ENCODE peak calls at places on chromosomes 13 and 19, in four cellular contexts. One of them, this sample, is unnamed.

GRCh38 chr19:49559928-49560327 is 20.4 kb downstream of the NOSIP start:
- DNase-seq in SK-N-SH: no peak
- DNase-seq in GM12878: no peak
- DNase-seq in K562: no peak
- DNase-seq in this sample: no peak

GRCh38 chr19:29845576-29846176 is 33.9 kb downstream of the CCNE1 start:
- DNase-seq in SK-N-SH: peak; percentile 63
- DNase-seq in GM12878: no peak
- DNase-seq in K562: peak; percentile 40
- DNase-seq in this sample: no peak

GRCh38 chr19:28556371-28556770 is 656.6 kb downstream of the UQCRFS1 start:
- DNase-seq in SK-N-SH: no peak
- DNase-seq in GM12878: no peak
- DNase-seq in K562: no peak
- DNase-seq in this sample: peak; percentile 10

GRCh38 chr13:74675185-74675584 is 541.0 kb upstream of the KLF12 start:
- DNase-seq in SK-N-SH: no peak
- DNase-seq in GM12878: no peak
- DNase-seq in K562: no peak
- DNase-seq in this sample: no peak

GRCh38 chr19:39474139-39474620 is 6.5 kb upstream of the TIMM50 start:
- DNase-seq in SK-N-SH: peak; percentile 91
- DNase-seq in GM12878: no peak
- DNase-seq in K562: peak; percentile 69
- DNase-seq in this sample: no peak

GRCh38 chr19:29961311-29961710 is 19.3 kb downstream of the URI1 start:
- DNase-seq in SK-N-SH: no peak
- DNase-seq in GM12878: no peak
- DNase-seq in K562: no peak
- DNase-seq in this sample: no peak

GRCh38 chr13:29522044-29522685 is 73.3 kb downstream of the SLC7A1 start:
- DNase-seq in SK-N-SH: no peak
- DNase-seq in GM12878: no peak
- DNase-seq in K562: no peak
- DNase-seq in this sample: no peak

GRCh38 chr19:45448887-45449299 is 18.9 kb upstream of the FOSB start:
- DNase-seq in SK-N-SH: no peak
- DNase-seq in GM12878: no peak
- DNase-seq in K562: no peak
- DNase-seq in this sample: no peak

GRCh38 chr13:95319551-95320274 is 18.5 kb upstream of the ABCC4 start:
- DNase-seq in SK-N-SH: no peak
- DNase-seq in GM12878: no peak
- DNase-seq in K562: no peak
- DNase-seq in this sample: no peak

GRCh38 chr13:79481685-79482052 is 714 bp downstream of the NDFIP2 start:
- DNase-seq in SK-N-SH: peak; percentile 9
- DNase-seq in GM12878: no peak
- DNase-seq in K562: peak; percentile 10
- DNase-seq in this sample: no peak

GRCh38 chr13:57045816-57046691 is 94.7 kb upstream of the PRR20A start:
- DNase-seq in SK-N-SH: no peak
- DNase-seq in GM12878: no peak
- DNase-seq in K562: no peak
- DNase-seq in this sample: no peak

GRCh38 chr13:31167490-31167889 is 5.8 kb upstream of the HSPH1 start:
- DNase-seq in SK-N-SH: no peak
- DNase-seq in GM12878: peak; percentile 51
- DNase-seq in K562: no peak
- DNase-seq in this sample: no peak

GRCh38 chr13:22028831-22029230 is 358.0 kb downstream of the FGF9 start:
- DNase-seq in SK-N-SH: no peak
- DNase-seq in GM12878: no peak
- DNase-seq in K562: no peak
- DNase-seq in this sample: no peak

GRCh38 chr13:75175575-75175974 is 306.4 kb downstream of the TBC1D4 start:
- DNase-seq in SK-N-SH: no peak
- DNase-seq in GM12878: no peak
- DNase-seq in K562: no peak
- DNase-seq in this sample: no peak

GRCh38 chr13:26051231-26052135 is at the start of gene SHISA2:
- DNase-seq in SK-N-SH: peak; percentile 87
- DNase-seq in GM12878: no peak
- DNase-seq in K562: no peak
- DNase-seq in this sample: peak; percentile 43

GRCh38 chr13:31887311-31887710 is 144.3 kb upstream of the FRY start:
- DNase-seq in SK-N-SH: no peak
- DNase-seq in GM12878: no peak
- DNase-seq in K562: no peak
- DNase-seq in this sample: no peak

GRCh38 chr19:39409886-39410619 is 2.4 kb upstream of the PLEKHG2 start:
- DNase-seq in SK-N-SH: peak; percentile 73
- DNase-seq in GM12878: no peak
- DNase-seq in K562: peak; percentile 43
- DNase-seq in this sample: no peak

GRCh38 chr13:77698211-77699058 is 948 bp downstream of the SLAIN1 start:
- DNase-seq in SK-N-SH: peak; percentile 72
- DNase-seq in GM12878: no peak
- DNase-seq in K562: no peak
- DNase-seq in this sample: no peak

GRCh38 chr13:43009506-43009905 is 13.9 kb upstream of the DNAJC15 start:
- DNase-seq in SK-N-SH: no peak
- DNase-seq in GM12878: no peak
- DNase-seq in K562: no peak
- DNase-seq in this sample: no peak

GRCh38 chr13:114000151-114001040 is 26.5 kb upstream of the C13orf46 start:
- DNase-seq in SK-N-SH: no peak
- DNase-seq in GM12878: no peak
- DNase-seq in K562: no peak
- DNase-seq in this sample: no peak

GRCh38 chr13:81171065-81171647 is 830.2 kb upstream of the SPRY2 start:
- DNase-seq in SK-N-SH: peak; percentile 12
- DNase-seq in GM12878: no peak
- DNase-seq in K562: peak; percentile 6
- DNase-seq in this sample: no peak
- TF ChIP-seq GABPA in SK-N-SH: no peak
- TF ChIP-seq GABPA in GM12878: no peak
- TF ChIP-seq GABPA in K562: no peak
- TF ChIP-seq GABPA in this sample: no peak

GRCh38 chr19:3546119-3546518 is 7.1 kb downstream of the TEKTIP1 start:
- DNase-seq in SK-N-SH: no peak
- DNase-seq in GM12878: no peak
- DNase-seq in K562: no peak
- DNase-seq in this sample: no peak
- H3K36me3 ChIP-seq in SK-N-SH: no peaks in the 10 kb centered on the region
- H3K36me3 ChIP-seq in GM12878: peaks cover 9% of the 10 kb centered on the region
- H3K36me3 ChIP-seq in K562: peaks cover 72% of the 10 kb centered on the region
- H3K36me3 ChIP-seq in this sample: no peaks in the 10 kb centered on the region

GRCh38 chr19:31233288-31233687 is 115.9 kb downstream of the TSHZ3 start:
- DNase-seq in SK-N-SH: no peak
- DNase-seq in GM12878: no peak
- DNase-seq in K562: no peak
- DNase-seq in this sample: no peak

GRCh38 chr19:31232871-31233270 is 116.4 kb downstream of the TSHZ3 start:
- DNase-seq in SK-N-SH: no peak
- DNase-seq in GM12878: no peak
- DNase-seq in K562: no peak
- DNase-seq in this sample: no peak

GRCh38 chr19:31235806-31236205 is 113.4 kb downstream of the TSHZ3 start:
- DNase-seq in SK-N-SH: no peak
- DNase-seq in GM12878: no peak
- DNase-seq in K562: no peak
- DNase-seq in this sample: no peak

GRCh38 chr19:31231181-31231580 is 118.1 kb downstream of the TSHZ3 start:
- DNase-seq in SK-N-SH: no peak
- DNase-seq in GM12878: no peak
- DNase-seq in K562: no peak
- DNase-seq in this sample: no peak

GRCh38 chr19:31232220-31232619 is 117.0 kb downstream of the TSHZ3 start:
- DNase-seq in SK-N-SH: no peak
- DNase-seq in GM12878: no peak
- DNase-seq in K562: no peak
- DNase-seq in this sample: no peak
- TF ChIP-seq TAF1 in SK-N-SH: no peak
- TF ChIP-seq TAF1 in GM12878: no peak
- TF ChIP-seq TAF1 in K562: no peak
- TF ChIP-seq TAF1 in this sample: no peak

DNA sequence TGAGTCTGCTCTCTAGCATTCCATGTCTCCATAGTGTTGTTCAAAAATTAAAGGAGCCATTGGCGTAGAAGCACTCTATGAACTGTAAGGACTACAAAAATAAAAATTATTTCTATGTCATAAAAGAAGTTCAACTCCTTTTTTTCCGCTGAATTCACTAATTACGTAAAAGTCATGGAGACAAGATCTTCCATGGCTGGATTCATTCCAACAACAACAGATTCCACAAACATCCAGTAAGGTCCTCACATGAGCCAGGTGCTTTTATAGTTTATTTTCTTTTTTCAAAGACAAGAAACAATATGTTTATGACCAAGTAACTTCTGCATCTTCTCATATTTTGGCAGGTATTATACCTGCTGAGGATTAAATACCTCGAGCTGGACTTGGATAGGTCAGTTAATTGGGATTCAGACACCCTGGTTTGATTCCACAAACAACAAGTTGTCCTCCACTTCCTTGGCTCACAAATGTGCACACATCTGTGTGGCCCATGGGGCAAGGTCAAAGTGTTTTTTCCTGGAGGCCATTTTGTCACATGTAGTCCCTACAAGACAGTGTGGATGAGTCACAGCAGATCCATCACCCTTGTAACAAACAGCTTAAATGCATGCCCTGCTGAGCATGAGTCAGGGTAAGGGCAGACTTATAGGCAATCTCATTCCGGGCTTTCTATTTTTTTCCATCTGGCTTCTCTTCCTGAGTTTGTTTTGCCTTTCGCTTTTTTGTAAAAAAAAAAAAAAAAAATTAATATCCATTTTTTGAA is 475.6 kb downstream of the COG6 start:
- DNase-seq in SK-N-SH: no peak
- DNase-seq in GM12878: no peak
- DNase-seq in K562: no peak
- DNase-seq in this sample: no peak
- TF ChIP-seq GABPA in SK-N-SH: no peak
- TF ChIP-seq GABPA in GM12878: no peak
- TF ChIP-seq GABPA in K562: no peak
- TF ChIP-seq GABPA in this sample: no peak

GRCh38 chr19:7410946-7411345 is 62.2 kb downstream of the ARHGEF18 start:
- DNase-seq in SK-N-SH: no peak
- DNase-seq in GM12878: no peak
- DNase-seq in K562: no peak
- DNase-seq in this sample: no peak
- H3K36me3 ChIP-seq in SK-N-SH: no peaks in the 10 kb centered on the region
- H3K36me3 ChIP-seq in GM12878: peaks cover 2% of the 10 kb centered on the region
- H3K36me3 ChIP-seq in K562: peaks cover 2% of the 10 kb centered on the region
- H3K36me3 ChIP-seq in this sample: no peaks in the 10 kb centered on the region

GRCh38 chr13:83731113-83731512 is 151.2 kb downstream of the SLITRK1 start:
- DNase-seq in SK-N-SH: no peak
- DNase-seq in GM12878: no peak
- DNase-seq in K562: no peak
- DNase-seq in this sample: no peak
- TF ChIP-seq TAF1 in SK-N-SH: no peak
- TF ChIP-seq TAF1 in GM12878: no peak
- TF ChIP-seq TAF1 in K562: no peak
- TF ChIP-seq TAF1 in this sample: no peak

DNA sequence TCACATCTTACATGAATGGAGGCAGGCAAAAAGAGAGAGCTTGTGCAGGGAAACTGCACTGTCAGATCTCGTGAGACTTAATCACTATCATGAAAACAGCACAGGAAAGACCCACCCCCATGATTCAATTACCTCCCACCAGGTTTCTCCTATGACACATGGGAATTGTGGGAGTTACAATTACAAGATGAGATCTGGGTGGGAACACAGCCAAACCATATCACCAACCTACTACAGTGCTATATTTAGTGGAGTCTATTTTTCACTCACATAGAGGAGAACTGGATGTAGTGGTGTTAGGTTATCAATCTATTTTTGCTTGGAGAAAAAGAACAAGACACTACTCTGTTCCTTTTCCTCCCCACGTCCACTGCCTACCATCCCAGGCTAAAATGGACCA is 276.6 kb downstream of the KCTD12 start:
- DNase-seq in SK-N-SH: no peak
- DNase-seq in GM12878: no peak
- DNase-seq in K562: no peak
- DNase-seq in this sample: no peak
- TF ChIP-seq GABPA in SK-N-SH: no peak
- TF ChIP-seq GABPA in GM12878: no peak
- TF ChIP-seq GABPA in K562: no peak
- TF ChIP-seq GABPA in this sample: no peak

GRCh38 chr19:7981661-7982060 is 23.8 kb downstream of the ELAVL1 start:
- DNase-seq in SK-N-SH: no peak
- DNase-seq in GM12878: no peak
- DNase-seq in K562: no peak
- DNase-seq in this sample: no peak
- H3K36me3 ChIP-seq in SK-N-SH: peaks cover 7% of the 10 kb centered on the region
- H3K36me3 ChIP-seq in GM12878: peaks cover 66% of the 10 kb centered on the region
- H3K36me3 ChIP-seq in K562: peaks cover 96% of the 10 kb centered on the region
- H3K36me3 ChIP-seq in this sample: peaks cover 54% of the 10 kb centered on the region

GRCh38 chr19:54947381-54947780 is at the start of gene NLRP7:
- DNase-seq in SK-N-SH: no peak
- DNase-seq in GM12878: no peak
- DNase-seq in K562: no peak
- DNase-seq in this sample: no peak
- TF ChIP-seq TAF1 in SK-N-SH: no peak
- TF ChIP-seq TAF1 in GM12878: no peak
- TF ChIP-seq TAF1 in K562: no peak
- TF ChIP-seq TAF1 in this sample: no peak

This sample was measured in H1.